ENCODE peak calls at places on chromosomes 5 and 9, in five cellular contexts. A is GM23248, Z is PC-3, B is fibroblast of lung, F is HepG2. T is an unnamed sample.

GRCh38 chr9:83125671-83126070 is 62.7 kb upstream of the RASEF start:
- DNase-seq in A (no peak), F (no peak), B (no peak), Z (no peak), T (no peak)

GRCh38 chr5:115419794-115420585 is 123.5 kb upstream of the CCDC112 start:
- DNase-seq in Z (peak; percentile 94), B (peak; percentile 96), F (no peak), A (peak; percentile 96), T (no peak)

GRCh38 chr9:130128251-130128650 is 44.0 kb upstream of the NCS1 start:
- DNase-seq in Z (no peak), F (no peak), B (no peak), A (no peak), T (peak; percentile 88)

GRCh38 chr9:69916950-69917349 is 96.3 kb downstream of the CFAP95 start:
- DNase-seq in A (peak; percentile 52), B (no peak), Z (peak; percentile 75), F (no peak), T (no peak)

GRCh38 chr5:174501461-174502069 is 222.8 kb upstream of the MSX2 start:
- DNase-seq in Z (peak; percentile 13), A (peak; percentile 37), F (no peak), B (peak; percentile 30), T (no peak)

GRCh38 chr9:93815135-93815534 is 140.0 kb downstream of the BARX1 start:
- DNase-seq in B (no peak), A (no peak), F (no peak), Z (no peak), T (no peak)

GRCh38 chr5:96243862-96244261 is 189.2 kb downstream of the PCSK1 start:
- DNase-seq in Z (no peak), A (no peak), F (no peak), B (no peak), T (no peak)

GRCh38 chr5:143860211-143860610 is 48.2 kb downstream of the HMHB1 start:
- DNase-seq in F (peak; percentile 25), A (no peak), Z (no peak), B (no peak), T (no peak)

GRCh38 chr5:78972654-78973428 is 12.3 kb downstream of the ARSB start:
- DNase-seq in B (peak; percentile 73), A (peak; percentile 21), Z (peak; percentile 7), F (no peak), T (no peak)

GRCh38 chr5:43729846-43730478 is 127.0 kb downstream of the NNT start:
- DNase-seq in B (peak; percentile 80), A (peak; percentile 48), F (peak; percentile 15), Z (peak; percentile 55), T (no peak)

GRCh38 chr5:139871624-139872023 is 76.0 kb downstream of the PSD2 start:
- DNase-seq in A (no peak), B (no peak), F (no peak), Z (no peak), T (no peak)

GRCh38 chr5:17248999-17249634 is 31.7 kb downstream of the BASP1 start:
- DNase-seq in F (no peak), Z (peak; percentile 100), A (peak; percentile 98), B (peak; percentile 99), T (no peak)

GRCh38 chr9:15422355-15423327 is at the start of gene SNAPC3:
- DNase-seq in Z (peak; percentile 90), B (peak; percentile 95), A (peak; percentile 97), F (peak; percentile 88), T (peak; percentile 93)
- H3K79me2 ChIP-seq in Z (peaks cover 40% of the 10 kb centered on the region), B (peaks cover 49% of the 10 kb centered on the region), A (peaks cover 50% of the 10 kb centered on the region), F (peaks cover 46% of the 10 kb centered on the region), T (peaks cover 50% of the 10 kb centered on the region)

GRCh38 chr5:180222056-180222455 is 13.0 kb upstream of the RASGEF1C start:
- DNase-seq in B (no peak), F (no peak), A (no peak), Z (no peak), T (no peak)
- H3K9me3 ChIP-seq in B (no peaks in the 10 kb centered on the region), F (no peaks in the 10 kb centered on the region), A (no peaks in the 10 kb centered on the region), Z (no peaks in the 10 kb centered on the region), T (no peaks in the 10 kb centered on the region)

GRCh38 chr5:36150676-36151433 is 832 bp downstream of the LMBRD2 start:
- DNase-seq in B (peak; percentile 44), A (peak; percentile 83), F (peak; percentile 62), Z (peak; percentile 66), T (peak; percentile 65)
- H3K79me2 ChIP-seq in B (peaks cover 33% of the 10 kb centered on the region), A (peaks cover 87% of the 10 kb centered on the region), F (peaks cover 42% of the 10 kb centered on the region), Z (peaks cover 71% of the 10 kb centered on the region), T (peaks cover 96% of the 10 kb centered on the region)

GRCh38 chr9:91119147-91119546 is 242.6 kb downstream of the AUH start:
- DNase-seq in F (no peak), A (peak; percentile 81), Z (peak; percentile 67), B (peak; percentile 54), T (no peak)

GRCh38 chr9:91122755-91123154 is 239.0 kb downstream of the AUH start:
- DNase-seq in Z (no peak), F (no peak), B (no peak), A (no peak), T (no peak)

GRCh38 chr9:91117959-91118651 is 243.6 kb downstream of the AUH start:
- DNase-seq in A (peak; percentile 62), Z (no peak), B (peak; percentile 95), F (no peak), T (no peak)

GRCh38 chr9:91119679-91120078 is 242.0 kb downstream of the AUH start:
- DNase-seq in F (no peak), A (peak; percentile 78), Z (peak; percentile 76), B (peak; percentile 84), T (no peak)

DNA sequence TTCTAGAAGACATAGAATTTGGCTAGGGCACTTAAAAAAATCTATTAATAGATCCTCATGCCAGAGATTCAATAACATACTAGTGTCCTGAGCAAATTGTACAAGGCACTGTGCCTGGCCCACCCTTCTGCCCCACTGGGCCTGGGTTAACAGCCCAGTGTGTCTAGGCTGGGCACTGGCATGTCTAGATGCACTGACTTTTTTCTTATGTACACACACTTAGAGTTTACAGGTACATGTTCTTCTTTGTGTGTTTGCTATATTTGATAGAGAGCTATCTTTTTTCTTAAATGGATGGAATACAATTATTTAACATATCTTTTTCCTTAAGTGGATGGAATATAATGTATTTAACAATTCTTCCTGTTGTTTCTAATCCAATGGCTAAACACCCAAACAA is 241.5 kb downstream of the AUH start:
- DNase-seq in B (no peak), F (no peak), A (no peak), Z (no peak), T (no peak)
- H3K9me3 ChIP-seq in B (no peaks in the 10 kb centered on the region), F (no peaks in the 10 kb centered on the region), A (no peaks in the 10 kb centered on the region), Z (no peaks in the 10 kb centered on the region), T (no peaks in the 10 kb centered on the region)

DNA sequence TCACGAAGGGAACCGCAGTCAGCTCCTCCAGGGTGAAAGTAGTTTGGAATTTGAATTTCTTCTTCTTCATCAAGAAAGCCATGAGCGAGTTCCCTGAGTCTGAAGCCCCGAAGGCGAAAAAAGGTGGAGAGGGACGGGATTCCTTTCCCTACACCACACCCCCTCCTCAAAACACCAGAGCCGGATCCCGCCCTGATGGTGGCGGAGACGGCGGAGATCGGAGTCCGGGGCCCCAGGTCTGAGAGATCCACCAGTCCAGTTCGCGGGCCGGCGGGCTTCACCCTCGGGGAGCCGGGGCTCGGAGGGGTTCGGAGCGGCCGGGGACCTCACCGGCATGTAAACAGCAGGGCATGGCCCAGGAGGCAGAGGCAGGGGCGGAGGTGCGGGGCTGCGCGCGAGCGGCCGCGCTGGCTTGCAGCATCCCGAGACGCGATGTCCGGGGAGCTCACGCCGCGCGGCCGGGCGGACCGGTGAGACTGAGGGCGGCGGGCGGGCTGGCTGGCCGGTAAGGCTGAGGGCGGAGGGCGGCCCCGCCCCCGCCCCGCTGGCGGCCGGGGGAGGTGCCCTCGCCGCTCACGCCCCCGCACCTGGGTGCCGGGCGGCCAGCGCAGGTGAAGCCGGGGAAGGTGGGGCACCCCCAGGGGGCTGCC is 608 bp downstream of the EEIG1 start:
- DNase-seq in Z (peak; percentile 45), A (peak; percentile 64), B (no peak), F (no peak), T (peak; percentile 21)
- H3K79me2 ChIP-seq in Z (peaks cover 51% of the 10 kb centered on the region), A (peaks cover 49% of the 10 kb centered on the region), B (peaks cover 44% of the 10 kb centered on the region), F (peaks cover 51% of the 10 kb centered on the region), T (peaks cover 32% of the 10 kb centered on the region)

GRCh38 chr9:137727716-137728115 is 108.9 kb downstream of the EHMT1 start:
- DNase-seq in B (no peak), F (no peak), Z (no peak), A (no peak), T (no peak)
- H3K9me3 ChIP-seq in B (no peaks in the 10 kb centered on the region), F (no peaks in the 10 kb centered on the region), Z (no peaks in the 10 kb centered on the region), A (no peaks in the 10 kb centered on the region), T (peaks cover 15% of the 10 kb centered on the region)

DNA sequence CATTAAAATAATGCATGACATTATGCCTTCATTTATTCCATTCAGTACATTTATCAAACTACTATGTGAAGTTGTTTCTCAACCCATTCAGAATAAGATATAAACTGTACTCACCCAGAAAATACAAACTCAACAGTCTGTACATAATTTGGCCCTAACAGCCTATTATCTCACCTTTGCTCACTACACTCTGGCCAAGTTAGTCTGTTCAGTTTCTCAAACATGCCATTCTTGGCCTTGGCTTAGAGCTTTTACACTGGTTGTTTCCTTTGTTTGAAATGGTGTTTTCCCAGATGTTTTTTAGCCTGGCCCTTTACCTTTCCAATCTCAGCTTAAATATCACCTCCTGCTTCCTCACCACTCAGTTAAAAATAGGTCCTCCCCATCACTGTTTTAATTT is 13.6 kb downstream of the CDC42SE2 start:
- DNase-seq in Z (no peak), B (no peak), A (no peak), F (no peak), T (no peak)
- H3K79me2 ChIP-seq in Z (peaks cover 74% of the 10 kb centered on the region), B (peaks cover 29% of the 10 kb centered on the region), A (peaks cover 88% of the 10 kb centered on the region), F (peaks cover 68% of the 10 kb centered on the region), T (peaks cover 94% of the 10 kb centered on the region)

DNA sequence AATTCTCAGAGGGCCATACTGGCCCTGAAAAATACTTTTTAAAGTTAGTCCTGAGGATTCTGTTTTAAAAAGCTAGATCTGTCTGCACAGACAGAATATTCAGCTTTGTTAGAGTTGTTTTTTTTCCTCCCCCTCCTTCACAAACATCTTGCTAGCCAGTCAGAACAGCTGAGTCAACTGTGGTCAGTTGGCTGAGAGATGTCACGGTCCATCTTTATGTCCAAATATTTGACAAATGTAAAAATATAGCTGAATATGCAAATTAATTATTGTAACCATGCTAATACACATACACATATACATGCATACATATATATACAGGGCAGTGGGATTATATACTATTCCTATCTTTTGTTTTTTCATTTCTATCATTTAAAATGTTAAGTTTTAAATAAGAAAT is 33.9 kb downstream of the UNC13B start:
- DNase-seq in B (peak; percentile 9), Z (no peak), F (no peak), A (peak; percentile 47), T (no peak)
- H3K9me3 ChIP-seq in B (no peaks in the 10 kb centered on the region), Z (no peaks in the 10 kb centered on the region), F (no peaks in the 10 kb centered on the region), A (no peaks in the 10 kb centered on the region), T (peaks cover 22% of the 10 kb centered on the region)